ENCODE peak calls at places on chromosomes 4 and X, in ten cellular contexts. Q, A, V, W, O, P, H, M, Y and K are unnamed samples.
A peak's percentile ranks its signal among the peaks of the same experiment; 100 is the strongest.

GRCh38 chr4:98632258-98632657 is 26.2 kb downstream of the TSPAN5 start:
- DNase-seq in Q (no peak), A (no peak), V (no peak), W (no peak), O (no peak), P (no peak), H (no peak), M (no peak), Y (no peak), K (no peak)

GRCh38 chr4:86038037-86038436 is 321.8 kb downstream of the MAPK10 start:
- DNase-seq in Q (no peak), A (no peak), V (no peak), W (no peak), O (no peak), P (no peak), H (no peak), M (no peak), Y (no peak), K (no peak)

GRCh38 chrX:42485621-42486020 is 292.3 kb downstream of the PPP1R2C start:
- DNase-seq in Q (no peak), A (no peak), V (no peak), W (peak; percentile 56), O (no peak), P (no peak), H (peak; percentile 0), M (no peak), Y (no peak), K (no peak)

GRCh38 chr4:169121920-169122319 is 111.9 kb upstream of the CBR4 start:
- DNase-seq in Q (no peak), A (no peak), V (no peak), W (no peak), O (peak; percentile 17), P (no peak), H (no peak), M (no peak), Y (no peak), K (no peak)

GRCh38 chr4:5885733-5886132 is 7.2 kb downstream of the CRMP1 start:
- DNase-seq in Q (no peak), A (no peak), V (no peak), W (no peak), O (no peak), P (no peak), H (no peak), M (no peak), Y (no peak), K (no peak)

GRCh38 chr4:94127707-94128328 is 79.8 kb upstream of the SMARCAD1 start:
- DNase-seq in Q (no peak), A (no peak), V (no peak), W (peak; percentile 47), O (peak; percentile 19), P (no peak), H (peak; percentile 52), M (no peak), Y (no peak), K (peak; percentile 8)

GRCh38 chrX:24392709-24393108 is 32.3 kb downstream of the SUPT20HL1 start:
- DNase-seq in Q (no peak), A (no peak), V (no peak), W (no peak), O (no peak), P (no peak), H (peak; percentile 27), M (no peak), Y (no peak), K (no peak)

GRCh38 chr4:101256222-101256621 is 91.1 kb downstream of the PPP3CA start:
- DNase-seq in Q (no peak), A (no peak), V (no peak), W (no peak), O (no peak), P (peak; percentile 55), H (no peak), M (no peak), Y (no peak), K (peak; percentile 90)

GRCh38 chrX:105745863-105746262 is 76.5 kb upstream of the NRK start:
- DNase-seq in Q (no peak), A (no peak), V (no peak), W (no peak), O (peak; percentile 34), P (no peak), H (no peak), M (no peak), Y (no peak), K (no peak)

GRCh38 chr4:175246941-175247340 is 328.8 kb downstream of the ADAM29 start:
- DNase-seq in Q (no peak), A (no peak), V (no peak), W (peak; percentile 22), O (no peak), P (no peak), H (peak; percentile 3), M (no peak), Y (no peak), K (no peak)

GRCh38 chr4:149029056-149029651 is 586.9 kb upstream of the NR3C2 start:
- DNase-seq in Q (no peak), A (no peak), V (no peak), W (no peak), O (no peak), P (no peak), H (no peak), M (no peak), Y (no peak), K (no peak)

GRCh38 chr4:152168960-152169616 is 366.8 kb downstream of the FBXW7 start:
- DNase-seq in Q (no peak), A (no peak), V (no peak), W (no peak), O (no peak), P (no peak), H (no peak), M (no peak), Y (no peak), K (no peak)

GRCh38 chrX:133370719-133371275 is 44.5 kb downstream of the GPC4 start:
- DNase-seq in Q (no peak), A (no peak), V (no peak), W (no peak), O (no peak), P (no peak), H (no peak), M (no peak), Y (no peak), K (no peak)

GRCh38 chr4:113094802-113095201 is 45.3 kb downstream of the ANK2 start:
- DNase-seq in Q (no peak), A (no peak), V (no peak), W (peak; percentile 34), O (no peak), P (no peak), H (peak; percentile 20), M (no peak), Y (no peak), K (no peak)

GRCh38 chrX:10795721-10796120 is 175.3 kb upstream of the MID1 start:
- DNase-seq in Q (no peak), A (no peak), V (no peak), W (no peak), O (no peak), P (no peak), H (peak; percentile 0), M (no peak), Y (no peak), K (no peak)

GRCh38 chr4:60223098-60223497 is 977.0 kb upstream of the ADGRL3 start:
- DNase-seq in Q (no peak), A (no peak), V (no peak), W (no peak), O (no peak), P (no peak), H (peak; percentile 17), M (no peak), Y (no peak), K (no peak)

GRCh38 chr4:3054169-3054759 is 20.1 kb downstream of the HTT-AS start:
- DNase-seq in Q (no peak), A (no peak), V (no peak), W (no peak), O (no peak), P (no peak), H (no peak), M (no peak), Y (no peak), K (no peak)

GRCh38 chrX:44651347-44651746 is 108.7 kb upstream of the FUNDC1 start:
- DNase-seq in Q (peak; percentile 48), A (no peak), V (no peak), W (no peak), O (no peak), P (no peak), H (peak; percentile 39), M (no peak), Y (no peak), K (no peak)

GRCh38 chr4:83516042-83516772 is 19.7 kb upstream of the GPAT3 start:
- DNase-seq in Q (no peak), A (no peak), V (no peak), W (peak; percentile 67), O (peak; percentile 93), P (no peak), H (peak; percentile 32), M (no peak), Y (no peak), K (no peak)

GRCh38 chr4:149997881-149998421 is 80.3 kb upstream of the DCLK2 start:
- DNase-seq in Q (no peak), A (no peak), V (no peak), W (peak; percentile 45), O (peak; percentile 84), P (no peak), H (no peak), M (no peak), Y (no peak), K (no peak)

GRCh38 chr4:45284400-45285085 is 558.2 kb upstream of the GNPDA2 start:
- DNase-seq in Q (no peak), A (no peak), V (no peak), W (no peak), O (no peak), P (no peak), H (no peak), M (no peak), Y (no peak), K (no peak)

GRCh38 chr4:48815483-48815882 is 15.4 kb upstream of the OCIAD1 start:
- DNase-seq in Q (no peak), A (no peak), V (no peak), W (no peak), O (no peak), P (no peak), H (no peak), M (no peak), Y (no peak), K (no peak)

GRCh38 chrX:154486052-154486395 is 391 bp downstream of the UBL4A start:
- DNase-seq in Q (peak; percentile 54), A (no peak), V (peak; percentile 3), W (peak; percentile 46), O (peak; percentile 17), P (no peak), H (no peak), M (peak; percentile 26), Y (no peak), K (no peak)

GRCh38 chr4:2265113-2266110 is 3.5 kb upstream of the MXD4 start:
- DNase-seq in Q (no peak), A (no peak), V (no peak), W (no peak), O (no peak), P (no peak), H (no peak), M (no peak), Y (no peak), K (no peak)

GRCh38 chrX:71629467-71629866 is 11.2 kb upstream of the CXCR3 start:
- DNase-seq in Q (no peak), A (no peak), V (no peak), W (no peak), O (no peak), P (no peak), H (no peak), M (no peak), Y (no peak), K (no peak)

GRCh38 chrX:49120104-49120503 is 3.4 kb downstream of the GPKOW start:
- DNase-seq in Q (no peak), A (no peak), V (no peak), W (no peak), O (no peak), P (no peak), H (peak; percentile 11), M (no peak), Y (no peak), K (no peak)

GRCh38 chr4:32161382-32161781 is 1441.2 kb downstream of the PCDH7 start:
- DNase-seq in Q (no peak), A (no peak), V (no peak), W (peak; percentile 5), O (peak; percentile 59), P (no peak), H (peak; percentile 77), M (no peak), Y (no peak), K (no peak)

GRCh38 chr4:141637565-141637964 is 1.2 kb downstream of the IL15 start:
- DNase-seq in Q (no peak), A (no peak), V (no peak), W (no peak), O (no peak), P (no peak), H (no peak), M (no peak), Y (no peak), K (no peak)